ENCODE peak calls at places on chromosomes 5 and 9, in seven cellular contexts. G, I, J, C, Q, D and Z are unnamed samples.
A peak's percentile ranks its signal among the peaks of the same experiment; 100 is the strongest.

GRCh38 chr9:27528278-27528885 is 1.2 kb downstream of the MOB3B start:
- DNase-seq in J (no peak), I (no peak), Q (no peak), D (no peak), G (peak; percentile 93), C (no peak), Z (peak; percentile 89)

GRCh38 chr5:32961066-32961429 is 249.9 kb downstream of the NPR3 start:
- DNase-seq in G (no peak), I (no peak), Q (no peak), C (no peak), J (no peak), D (no peak), Z (no peak)

GRCh38 chr5:178424141-178424855 is 165.9 kb downstream of the COL23A1 start:
- DNase-seq in D (no peak), J (no peak), G (no peak), I (no peak), C (peak; percentile 34), Q (peak; percentile 57), Z (no peak)

GRCh38 chr9:19642256-19642655 is 146.6 kb downstream of the SLC24A2 start:
- DNase-seq in D (no peak), C (no peak), G (no peak), I (no peak), Q (peak; percentile 29), J (no peak), Z (no peak)

GRCh38 chr9:16708638-16709435 is 161.6 kb downstream of the BNC2 start:
- DNase-seq in I (no peak), C (no peak), D (no peak), G (peak; percentile 88), Q (no peak), J (no peak), Z (no peak)

GRCh38 chr5:154786414-154786813 is 31.2 kb downstream of the LARP1 start:
- DNase-seq in G (no peak), D (no peak), J (no peak), Q (no peak), C (no peak), I (no peak), Z (no peak)

GRCh38 chr9:130451509-130452388 is 7.0 kb downstream of the ASS1 start:
- DNase-seq in I (peak; percentile 16), G (peak; percentile 81), Q (peak; percentile 81), C (peak; percentile 52), J (no peak), D (no peak), Z (peak; percentile 96)

GRCh38 chr5:93791520-93791972 is 50.1 kb upstream of the POU5F2 start:
- DNase-seq in G (no peak), J (no peak), C (no peak), Q (no peak), I (no peak), D (no peak), Z (peak; percentile 5)

GRCh38 chr5:118692811-118693342 is 295.5 kb downstream of the DTWD2 start:
- DNase-seq in J (no peak), C (no peak), I (no peak), Q (peak; percentile 56), D (no peak), G (peak; percentile 40), Z (peak; percentile 8)

GRCh38 chr9:121440265-121440664 is 59.4 kb downstream of the GGTA1 start:
- DNase-seq in J (peak; percentile 7), C (no peak), Q (peak; percentile 33), I (no peak), D (no peak), G (peak; percentile 49), Z (peak; percentile 44)

GRCh38 chr5:156907667-156908066 is 55.4 kb downstream of the TIMD4 start:
- DNase-seq in C (no peak), G (no peak), D (no peak), J (no peak), Q (no peak), I (no peak), Z (no peak)

GRCh38 chr5:43874772-43875171 is 271.8 kb downstream of the NNT start:
- DNase-seq in J (no peak), D (no peak), C (no peak), I (no peak), Q (no peak), G (no peak), Z (peak; percentile 36)

GRCh38 chr9:98900725-98901124 is 43.0 kb upstream of the COL15A1 start:
- DNase-seq in I (no peak), D (no peak), J (no peak), C (no peak), Q (no peak), G (no peak), Z (no peak)

GRCh38 chr9:135480071-135480941 is 724 bp downstream of the PPP1R26 start:
- DNase-seq in D (peak; percentile 25), Q (peak; percentile 82), J (no peak), C (no peak), G (peak; percentile 71), I (no peak), Z (peak; percentile 66)

GRCh38 chr9:110769667-110770066 is 101.1 kb downstream of the MUSK start:
- DNase-seq in I (no peak), G (no peak), C (no peak), J (no peak), D (no peak), Q (no peak), Z (no peak)

GRCh38 chr5:129069316-129069715 is 25.2 kb upstream of the ISOC1 start:
- DNase-seq in C (no peak), G (no peak), I (no peak), D (peak; percentile 37), J (no peak), Q (no peak), Z (no peak)

GRCh38 chr5:115414406-115415142 is 118.1 kb upstream of the CCDC112 start:
- DNase-seq in C (no peak), I (no peak), J (no peak), Q (no peak), G (no peak), D (no peak), Z (peak; percentile 65)

GRCh38 chr5:146952168-146952567 is 73.6 kb upstream of the PPP2R2B start:
- DNase-seq in J (no peak), G (no peak), I (no peak), C (no peak), D (no peak), Q (no peak), Z (no peak)

GRCh38 chr5:36570268-36570667 is 36.1 kb upstream of the SLC1A3 start:
- DNase-seq in J (no peak), C (no peak), Q (no peak), D (no peak), G (no peak), I (no peak), Z (peak; percentile 39)

DNA sequence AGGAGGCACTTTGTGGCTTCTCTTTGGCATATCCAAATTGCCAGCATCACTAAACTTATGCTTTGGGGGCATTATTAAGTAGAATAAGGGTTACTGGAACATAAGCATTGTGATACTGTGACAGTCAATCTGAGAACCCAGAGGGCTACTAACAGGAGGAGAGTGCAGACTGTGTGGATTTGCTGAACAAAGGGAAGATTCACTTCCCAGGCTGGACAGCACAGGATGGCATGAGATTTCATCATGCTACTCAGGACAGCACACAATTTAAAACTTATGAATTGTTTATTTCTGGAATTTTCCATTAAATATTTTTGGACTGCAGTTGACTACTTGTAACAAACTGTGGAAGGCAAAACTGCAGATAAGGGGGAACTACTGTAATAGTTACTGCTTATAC is 212.5 kb downstream of the TMC1 start:
- DNase-seq in G (no peak), Q (no peak), C (no peak), I (no peak), J (no peak), D (no peak), Z (no peak)
- H3K4me3 ChIP-seq in G (no peak overlapping the region), Q (no peak overlapping the region), C (no peak overlapping the region), I (no peak overlapping the region), J (no peak overlapping the region), D (no peak overlapping the region), Z (no peak overlapping the region)

GRCh38 chr9:136570191-136570845 is 24.5 kb upstream of the NOTCH1 start:
- DNase-seq in D (no peak), G (no peak), Q (no peak), I (no peak), J (no peak), C (no peak), Z (no peak)

GRCh38 chr9:136572003-136572595 is 26.3 kb upstream of the NOTCH1 start:
- DNase-seq in G (peak; percentile 97), D (no peak), Q (no peak), J (no peak), I (no peak), C (no peak), Z (peak; percentile 69)

GRCh38 chr9:136571525-136571924 is 25.7 kb upstream of the NOTCH1 start:
- DNase-seq in G (no peak), Q (no peak), C (no peak), D (no peak), J (no peak), I (no peak), Z (no peak)

GRCh38 chr9:136570916-136571315 is 25.1 kb upstream of the NOTCH1 start:
- DNase-seq in C (no peak), I (no peak), G (no peak), D (no peak), Q (no peak), J (no peak), Z (no peak)

GRCh38 chr9:136572596-136573313 is 26.9 kb upstream of the NOTCH1 start:
- DNase-seq in I (no peak), C (no peak), D (no peak), G (no peak), Q (no peak), J (no peak), Z (no peak)
- H3K4me1 ChIP-seq in I (no peaks in the 10 kb centered on the region), C (no peaks in the 10 kb centered on the region), D (peaks cover 14% of the 10 kb centered on the region), G (peaks cover 28% of the 10 kb centered on the region), Q (peaks cover 7% of the 10 kb centered on the region), J (peaks cover 25% of the 10 kb centered on the region), Z (peaks cover 32% of the 10 kb centered on the region)

DNA sequence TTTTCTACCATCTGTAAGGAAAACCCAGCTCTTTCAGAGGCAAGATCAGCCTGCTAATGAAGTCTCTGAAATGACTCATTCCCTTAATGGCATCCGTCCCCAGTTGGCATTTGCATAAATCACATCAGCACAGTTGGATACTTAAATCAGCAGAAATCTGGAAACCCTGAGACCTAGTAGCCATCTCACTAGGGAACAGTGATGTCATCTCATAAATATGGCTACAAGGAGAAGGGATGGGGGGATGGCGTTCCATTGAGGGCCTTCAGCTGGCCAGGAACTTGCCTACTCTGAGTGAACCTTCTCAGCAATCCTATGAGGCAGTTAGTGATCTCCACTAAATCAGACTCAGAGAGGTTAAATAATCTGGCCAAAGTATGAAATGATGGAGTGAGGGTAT is 81.8 kb downstream of the CMYA5 start:
- DNase-seq in D (no peak), Q (no peak), J (no peak), I (no peak), G (no peak), C (no peak), Z (no peak)
- H3K9me2 ChIP-seq in D (no peaks in the 10 kb centered on the region), Q (no peaks in the 10 kb centered on the region), J (no peaks in the 10 kb centered on the region), I (no peaks in the 10 kb centered on the region), G (no peaks in the 10 kb centered on the region), C (no peaks in the 10 kb centered on the region), Z (no peaks in the 10 kb centered on the region)

DNA sequence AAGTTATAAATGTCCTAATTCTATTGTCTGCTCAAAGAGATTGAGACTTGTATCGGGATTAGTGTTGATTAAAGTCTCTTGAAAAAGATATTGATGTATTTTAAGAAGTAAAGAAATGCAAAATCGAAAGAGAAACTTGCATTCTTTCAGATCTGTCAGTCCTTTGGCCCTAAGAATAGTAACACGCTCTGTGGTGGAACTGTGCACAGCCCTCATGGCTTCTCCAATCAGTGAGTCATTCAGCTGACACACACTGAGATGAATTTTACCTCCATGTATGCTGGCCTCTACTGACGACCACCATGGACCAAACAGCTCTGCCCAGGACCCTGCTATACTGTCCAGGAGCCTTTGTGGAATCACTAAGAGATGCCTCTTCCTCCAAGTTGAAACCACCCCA is 232.4 kb downstream of the ESM1 start:
- DNase-seq in G (no peak), D (peak; percentile 45), I (peak; percentile 57), C (no peak), J (no peak), Q (no peak), Z (no peak)
- H3K4me3 ChIP-seq in G (no peak overlapping the region), D (no peak overlapping the region), I (no peak overlapping the region), C (no peak overlapping the region), J (no peak overlapping the region), Q (no peak overlapping the region), Z (no peak overlapping the region)